ENCODE peak calls at places on chromosome 7, in nine cellular contexts. L is mammary epithelial cell, I is mesendoderm, G is IMR-90, X is neural progenitor cell, W is MM.1S, T is heart right ventricle, Y is fibroblast of lung, J is astrocyte. A is an unnamed sample.

GRCh38 chr7:83155996-83156395 is 6.7 kb downstream of the PCLO start:
- DNase-seq in L (no peak), I (no peak), G (no peak), X (no peak), W (no peak), T (no peak), Y (no peak), J (no peak), A (no peak)

GRCh38 chr7:110831450-110831849 is 259.5 kb upstream of the LRRN3 start:
- DNase-seq in L (no peak), I (no peak), G (no peak), X (no peak), W (peak; percentile 71), T (no peak), Y (no peak), J (no peak), A (no peak)

GRCh38 chr7:38542156-38542555 is 89.0 kb downstream of the AMPH start:
- DNase-seq in L (no peak), I (no peak), G (peak; percentile 72), X (no peak), W (no peak), T (no peak), Y (peak; percentile 16), J (peak; percentile 6), A (no peak)

GRCh38 chr7:54878339-54878738 is 119.3 kb upstream of the SEC61G start:
- DNase-seq in L (peak; percentile 8), I (no peak), G (peak; percentile 59), X (no peak), W (peak; percentile 26), T (no peak), Y (peak; percentile 10), J (no peak), A (no peak)

GRCh38 chr7:24827027-24827426 is 69.8 kb upstream of the GSDME start:
- DNase-seq in L (peak; percentile 50), I (no peak), G (no peak), X (no peak), W (no peak), T (no peak), Y (no peak), J (no peak), A (no peak)

GRCh38 chr7:151080522-151081169 is at the start of gene FASTK:
- DNase-seq in L (peak; percentile 90), I (peak; percentile 95), G (peak; percentile 88), X (peak; percentile 96), W (peak; percentile 97), T (peak; percentile 90), Y (peak; percentile 88), J (peak; percentile 79), A (peak; percentile 91)

GRCh38 chr7:27636326-27637006 is 26.2 kb downstream of the HIBADH start:
- DNase-seq in L (no peak), I (peak; percentile 39), G (no peak), X (peak; percentile 65), W (no peak), T (no peak), Y (no peak), J (no peak), A (no peak)

GRCh38 chr7:75960372-75960771 is 34.0 kb downstream of the TMEM120A start:
- DNase-seq in L (no peak), I (no peak), G (no peak), X (no peak), W (no peak), T (no peak), Y (no peak), J (no peak), A (peak; percentile 10)

GRCh38 chr7:17773289-17773626 is 167.0 kb downstream of the SNX13 start:
- DNase-seq in L (peak; percentile 90), I (no peak), G (peak; percentile 93), X (no peak), W (peak; percentile 53), T (no peak), Y (peak; percentile 92), J (peak; percentile 92), A (no peak)

GRCh38 chr7:38312776-38313175 is 39.3 kb upstream of the TARP start:
- DNase-seq in L (no peak), I (no peak), G (no peak), X (no peak), W (no peak), T (no peak), Y (no peak), J (no peak), A (no peak)

GRCh38 chr7:155371331-155371883 is 73.7 kb downstream of the INSIG1 start:
- DNase-seq in L (no peak), I (no peak), G (no peak), X (no peak), W (no peak), T (no peak), Y (no peak), J (no peak), A (no peak)

GRCh38 chr7:50849991-50850390 is 67.3 kb upstream of the GRB10 start:
- DNase-seq in L (no peak), I (no peak), G (no peak), X (no peak), W (no peak), T (no peak), Y (no peak), J (no peak), A (no peak)

GRCh38 chr7:130228840-130229239 is 21.2 kb downstream of the SSMEM1 start:
- DNase-seq in L (no peak), I (peak; percentile 26), G (no peak), X (peak; percentile 37), W (no peak), T (no peak), Y (no peak), J (no peak), A (no peak)

GRCh38 chr7:20407585-20408466 is 77.1 kb downstream of the ITGB8 start:
- DNase-seq in L (peak; percentile 76), I (peak; percentile 40), G (peak; percentile 43), X (peak; percentile 34), W (no peak), T (peak; percentile 55), Y (peak; percentile 76), J (peak; percentile 68), A (peak; percentile 81)

GRCh38 chr7:1458676-1459511 is at the start of gene MICALL2:
- DNase-seq in L (peak; percentile 89), I (peak; percentile 51), G (peak; percentile 85), X (peak; percentile 55), W (no peak), T (peak; percentile 74), Y (peak; percentile 82), J (peak; percentile 71), A (peak; percentile 93)

GRCh38 chr7:156080596-156080995 is 268.3 kb upstream of the SHH start:
- DNase-seq in L (no peak), I (no peak), G (no peak), X (no peak), W (peak; percentile 8), T (no peak), Y (no peak), J (no peak), A (no peak)

GRCh38 chr7:79785556-79785955 is 332.1 kb upstream of the MAGI2 start:
- DNase-seq in L (peak; percentile 8), I (no peak), G (peak; percentile 20), X (no peak), W (no peak), T (no peak), Y (peak; percentile 30), J (peak; percentile 30), A (no peak)

GRCh38 chr7:66905689-66906088 is 15.3 kb upstream of the TMEM248 start:
- DNase-seq in L (no peak), I (peak; percentile 70), G (no peak), X (no peak), W (no peak), T (no peak), Y (no peak), J (no peak), A (no peak)

GRCh38 chr7:92716825-92717580 is 119.4 kb downstream of the CDK6 start:
- DNase-seq in L (no peak), I (no peak), G (no peak), X (no peak), W (no peak), T (no peak), Y (no peak), J (no peak), A (no peak)
- H3K27ac ChIP-seq in L (peak overlapping the region; percentile 94), I (no peak overlapping the region), G (no peak overlapping the region), X (no peak overlapping the region), W (no peak overlapping the region), T (peak overlapping the region; percentile 87), Y (peak overlapping the region; percentile 87), J (peak overlapping the region; percentile 90), A (no peak overlapping the region)

DNA sequence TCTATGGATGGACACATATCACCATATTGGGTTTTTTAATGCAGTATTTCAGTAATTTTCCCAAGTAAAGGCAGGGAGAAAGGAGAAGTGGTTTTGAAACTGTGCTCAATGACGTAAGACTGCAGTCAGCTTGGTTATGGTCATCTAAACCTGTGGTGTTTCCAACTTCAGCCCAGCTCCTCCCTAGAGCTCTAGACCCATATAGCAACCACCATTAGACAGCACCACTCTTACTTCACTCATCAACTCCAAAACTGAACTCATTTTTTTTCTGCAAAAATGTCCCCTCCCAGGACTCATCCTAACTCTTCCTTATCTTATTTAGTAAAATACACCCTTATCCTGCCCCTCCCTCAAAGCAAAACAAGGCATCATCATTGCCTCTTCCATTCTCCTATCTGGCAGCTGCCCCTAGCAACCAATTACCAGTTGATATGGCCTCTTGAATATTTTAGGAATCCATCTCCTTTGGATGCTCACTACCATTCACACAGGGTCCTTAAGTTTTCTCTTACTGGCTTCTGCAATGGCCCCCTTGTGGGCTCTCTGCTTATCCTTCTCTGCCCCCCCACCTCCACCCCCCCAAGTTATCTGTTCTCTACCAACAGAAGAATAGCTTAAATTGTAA is 1.5 kb upstream of the RALA start:
- DNase-seq in L (peak; percentile 35), I (peak; percentile 42), G (peak; percentile 35), X (no peak), W (no peak), T (no peak), Y (peak; percentile 59), J (peak; percentile 50), A (no peak)
- H3K4me3 ChIP-seq in L (no peak overlapping the region), I (no peak overlapping the region), G (no peak overlapping the region), X (peak overlapping the region; percentile 86), W (no peak overlapping the region), T (no peak overlapping the region), Y (peak overlapping the region; percentile 81), J (peak overlapping the region; percentile 82), A (no peak overlapping the region)

DNA sequence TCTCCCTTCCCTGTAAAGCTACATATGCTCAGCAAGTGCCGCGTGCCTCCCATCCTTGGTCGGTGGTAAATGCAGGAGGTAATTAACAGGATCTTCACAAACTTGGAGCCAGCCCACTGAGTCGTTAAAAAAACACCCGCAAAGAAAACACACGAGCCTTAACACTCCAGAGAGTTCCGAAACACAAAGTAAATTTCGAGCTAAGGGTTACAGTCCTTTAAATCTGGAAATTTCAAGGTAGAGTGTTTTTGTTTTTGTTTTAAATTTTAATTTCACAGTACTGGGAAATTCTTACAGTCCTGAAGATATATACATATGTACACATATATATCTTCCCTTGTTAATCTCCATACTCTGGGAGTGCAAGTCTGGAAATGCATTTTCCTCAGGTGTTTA is 1.1 kb downstream of the ST7 start:
- DNase-seq in L (no peak), I (no peak), G (no peak), X (no peak), W (peak; percentile 45), T (no peak), Y (no peak), J (no peak), A (no peak)
- H3K4me1 ChIP-seq in L (peaks cover 17% of the 10 kb centered on the region), I (peaks cover 2% of the 10 kb centered on the region), G (peaks cover 9% of the 10 kb centered on the region), X (peaks cover 13% of the 10 kb centered on the region), W (peaks cover 15% of the 10 kb centered on the region), T (no peaks in the 10 kb centered on the region), Y (no peaks in the 10 kb centered on the region), J (peaks cover 19% of the 10 kb centered on the region), A (peaks cover 5% of the 10 kb centered on the region)

DNA sequence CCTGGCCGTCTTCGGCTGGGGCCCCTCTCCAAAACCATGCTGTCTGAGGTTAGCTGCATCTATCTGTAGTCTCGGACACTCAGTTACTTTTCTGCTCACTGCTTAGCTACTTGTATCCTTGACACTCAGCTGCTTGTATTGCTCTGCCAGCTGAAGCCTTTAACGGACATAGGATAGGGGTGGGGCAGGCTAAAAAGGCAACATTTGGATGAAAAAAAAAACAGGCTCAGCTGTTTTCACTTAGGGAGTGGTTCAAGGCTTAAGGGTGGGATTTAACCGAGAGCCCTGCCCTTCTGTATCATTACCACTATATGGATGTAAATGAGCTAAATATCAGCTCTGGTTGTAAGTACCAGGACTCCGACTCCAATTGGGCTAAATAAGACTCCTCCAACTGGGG is 28.6 kb downstream of the LSMEM1 start:
- DNase-seq in L (no peak), I (no peak), G (no peak), X (no peak), W (no peak), T (no peak), Y (no peak), J (no peak), A (no peak)
- H3K27ac ChIP-seq in L (no peak overlapping the region), I (no peak overlapping the region), G (no peak overlapping the region), X (no peak overlapping the region), W (no peak overlapping the region), T (no peak overlapping the region), Y (no peak overlapping the region), J (no peak overlapping the region), A (no peak overlapping the region)

A was measured in right cardiac atrium.